ENCODE peak calls at places on chromosomes 7 and 10, in five cellular contexts. One of them, this sample, is unnamed.

GRCh38 chr10:61869276-61869675 is 32.2 kb upstream of the ARID5B start:
- DNase-seq in gastrocnemius medialis: no peak
- DNase-seq in right lobe of liver: no peak
- DNase-seq in transverse colon: no peak
- DNase-seq in tibial nerve: no peak
- DNase-seq in this sample: no peak

GRCh38 chr7:51123322-51124021 is 193.1 kb downstream of the COBL start:
- DNase-seq in gastrocnemius medialis: peak; percentile 85
- DNase-seq in right lobe of liver: peak; percentile 55
- DNase-seq in transverse colon: no peak
- DNase-seq in tibial nerve: no peak
- DNase-seq in this sample: peak; percentile 25

GRCh38 chr7:43905209-43905946 is 1.0 kb downstream of the URGCP start:
- DNase-seq in gastrocnemius medialis: no peak
- DNase-seq in right lobe of liver: peak; percentile 77
- DNase-seq in transverse colon: peak; percentile 79
- DNase-seq in tibial nerve: no peak
- DNase-seq in this sample: no peak

GRCh38 chr10:73906524-73907447 is 4.1 kb upstream of the PLAU start:
- DNase-seq in right lobe of liver: no peak
- DNase-seq in gastrocnemius medialis: peak; percentile 76
- DNase-seq in tibial nerve: peak; percentile 68
- DNase-seq in transverse colon: peak; percentile 49
- DNase-seq in this sample: no peak

GRCh38 chr7:85186521-85187241 is at the start of gene SEMA3D:
- DNase-seq in gastrocnemius medialis: peak; percentile 10
- DNase-seq in transverse colon: peak; percentile 53
- DNase-seq in tibial nerve: peak; percentile 41
- DNase-seq in right lobe of liver: peak; percentile 45
- DNase-seq in this sample: no peak

GRCh38 chr10:120365872-120366271 is 91.2 kb upstream of the PLPP4 start:
- DNase-seq in tibial nerve: no peak
- DNase-seq in gastrocnemius medialis: no peak
- DNase-seq in right lobe of liver: no peak
- DNase-seq in transverse colon: no peak
- DNase-seq in this sample: no peak

GRCh38 chr10:15370212-15370740 is 813 bp downstream of the FAM171A1 start:
- DNase-seq in gastrocnemius medialis: no peak
- DNase-seq in tibial nerve: no peak
- DNase-seq in right lobe of liver: peak; percentile 33
- DNase-seq in transverse colon: peak; percentile 28
- DNase-seq in this sample: peak; percentile 5

GRCh38 chr7:34198089-34198686 is 292.8 kb downstream of the BMPER start:
- DNase-seq in transverse colon: no peak
- DNase-seq in right lobe of liver: no peak
- DNase-seq in tibial nerve: no peak
- DNase-seq in gastrocnemius medialis: peak; percentile 76
- DNase-seq in this sample: no peak

GRCh38 chr7:6530626-6531491 is 20.4 kb downstream of the GRID2IP start:
- DNase-seq in gastrocnemius medialis: no peak
- DNase-seq in right lobe of liver: no peak
- DNase-seq in transverse colon: peak; percentile 67
- DNase-seq in tibial nerve: no peak
- DNase-seq in this sample: peak; percentile 63

GRCh38 chr7:309586-310228 is 19.7 kb downstream of the FOXL3 start:
- DNase-seq in gastrocnemius medialis: no peak
- DNase-seq in tibial nerve: no peak
- DNase-seq in right lobe of liver: no peak
- DNase-seq in transverse colon: no peak
- DNase-seq in this sample: no peak

GRCh38 chr7:141013345-141013715 is 1.4 kb downstream of the MRPS33 start:
- DNase-seq in gastrocnemius medialis: no peak
- DNase-seq in right lobe of liver: no peak
- DNase-seq in transverse colon: no peak
- DNase-seq in tibial nerve: no peak
- DNase-seq in this sample: no peak

GRCh38 chr10:46077616-46078268 is 31.7 kb upstream of the MSMB start:
- DNase-seq in transverse colon: no peak
- DNase-seq in gastrocnemius medialis: no peak
- DNase-seq in tibial nerve: no peak
- DNase-seq in right lobe of liver: no peak
- DNase-seq in this sample: no peak

GRCh38 chr10:1416456-1417037 is 320.8 kb downstream of the ADARB2 start:
- DNase-seq in transverse colon: no peak
- DNase-seq in gastrocnemius medialis: no peak
- DNase-seq in tibial nerve: no peak
- DNase-seq in right lobe of liver: no peak
- DNase-seq in this sample: no peak

GRCh38 chr10:121683803-121684202 is 85.6 kb upstream of the FGFR2 start:
- DNase-seq in right lobe of liver: no peak
- DNase-seq in tibial nerve: no peak
- DNase-seq in transverse colon: no peak
- DNase-seq in gastrocnemius medialis: no peak
- DNase-seq in this sample: no peak

GRCh38 chr10:50508315-50509051 is 115.3 kb downstream of the SGMS1 start:
- DNase-seq in transverse colon: no peak
- DNase-seq in tibial nerve: no peak
- DNase-seq in gastrocnemius medialis: no peak
- DNase-seq in right lobe of liver: no peak
- DNase-seq in this sample: no peak

GRCh38 chr7:150317748-150318444 is 5.3 kb upstream of the LRRC61 start:
- DNase-seq in right lobe of liver: no peak
- DNase-seq in gastrocnemius medialis: no peak
- DNase-seq in transverse colon: no peak
- DNase-seq in tibial nerve: no peak
- DNase-seq in this sample: no peak

GRCh38 chr7:157587487-157588270 is 250.9 kb downstream of the DNAJB6 start:
- DNase-seq in gastrocnemius medialis: no peak
- DNase-seq in tibial nerve: no peak
- DNase-seq in transverse colon: no peak
- DNase-seq in right lobe of liver: no peak
- DNase-seq in this sample: no peak

GRCh38 chr7:157589680-157590079 is 252.9 kb downstream of the DNAJB6 start:
- DNase-seq in right lobe of liver: no peak
- DNase-seq in tibial nerve: no peak
- DNase-seq in gastrocnemius medialis: no peak
- DNase-seq in transverse colon: no peak
- DNase-seq in this sample: no peak

GRCh38 chr7:157593541-157593940 is 256.7 kb downstream of the DNAJB6 start:
- DNase-seq in right lobe of liver: no peak
- DNase-seq in transverse colon: no peak
- DNase-seq in gastrocnemius medialis: no peak
- DNase-seq in tibial nerve: no peak
- DNase-seq in this sample: no peak

GRCh38 chr7:157588271-157588589 is 251.4 kb downstream of the DNAJB6 start:
- DNase-seq in gastrocnemius medialis: no peak
- DNase-seq in tibial nerve: no peak
- DNase-seq in transverse colon: no peak
- DNase-seq in right lobe of liver: no peak
- DNase-seq in this sample: no peak

DNA sequence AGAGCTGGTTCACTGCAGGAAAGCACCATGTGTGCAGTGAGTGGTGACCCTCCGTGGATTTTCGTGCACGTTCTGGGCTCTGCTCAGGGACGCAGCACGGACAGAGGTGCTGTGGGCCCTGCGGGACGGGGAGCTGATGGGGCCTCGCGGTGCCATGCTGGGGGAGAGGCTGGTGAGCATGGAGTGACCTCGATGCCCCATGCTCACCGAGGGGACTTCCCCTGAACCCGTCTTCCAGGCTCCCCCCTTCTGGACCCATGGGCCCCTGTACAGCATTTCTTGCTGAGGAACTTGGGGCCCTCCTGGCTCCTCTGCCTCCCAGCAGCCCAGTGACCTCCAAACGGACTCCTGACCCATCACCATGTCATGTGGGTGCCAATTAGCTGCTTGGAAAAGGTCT is 253.7 kb downstream of the DNAJB6 start:
- DNase-seq in transverse colon: no peak
- DNase-seq in tibial nerve: no peak
- DNase-seq in right lobe of liver: no peak
- DNase-seq in gastrocnemius medialis: no peak
- DNase-seq in this sample: no peak
- H3K9me3 ChIP-seq in transverse colon: no peaks in the 10 kb centered on the region
- H3K9me3 ChIP-seq in tibial nerve: no peaks in the 10 kb centered on the region
- H3K9me3 ChIP-seq in right lobe of liver: no peaks in the 10 kb centered on the region
- H3K9me3 ChIP-seq in gastrocnemius medialis: no peaks in the 10 kb centered on the region
- H3K9me3 ChIP-seq in this sample: no peaks in the 10 kb centered on the region

GRCh38 chr10:35612385-35613106 is 7.4 kb downstream of the GJD4 start:
- DNase-seq in right lobe of liver: no peak
- DNase-seq in transverse colon: no peak
- DNase-seq in gastrocnemius medialis: no peak
- DNase-seq in tibial nerve: no peak
- DNase-seq in this sample: no peak

GRCh38 chr10:35611750-35612149 is 6.6 kb downstream of the GJD4 start:
- DNase-seq in right lobe of liver: no peak
- DNase-seq in tibial nerve: no peak
- DNase-seq in gastrocnemius medialis: no peak
- DNase-seq in transverse colon: no peak
- DNase-seq in this sample: no peak

GRCh38 chr10:35613107-35613440 is 7.9 kb downstream of the GJD4 start:
- DNase-seq in tibial nerve: no peak
- DNase-seq in right lobe of liver: no peak
- DNase-seq in gastrocnemius medialis: no peak
- DNase-seq in transverse colon: no peak
- DNase-seq in this sample: no peak

GRCh38 chr10:35614312-35614711 is 9.2 kb downstream of the GJD4 start:
- DNase-seq in right lobe of liver: no peak
- DNase-seq in transverse colon: no peak
- DNase-seq in tibial nerve: no peak
- DNase-seq in gastrocnemius medialis: no peak
- DNase-seq in this sample: no peak

DNA sequence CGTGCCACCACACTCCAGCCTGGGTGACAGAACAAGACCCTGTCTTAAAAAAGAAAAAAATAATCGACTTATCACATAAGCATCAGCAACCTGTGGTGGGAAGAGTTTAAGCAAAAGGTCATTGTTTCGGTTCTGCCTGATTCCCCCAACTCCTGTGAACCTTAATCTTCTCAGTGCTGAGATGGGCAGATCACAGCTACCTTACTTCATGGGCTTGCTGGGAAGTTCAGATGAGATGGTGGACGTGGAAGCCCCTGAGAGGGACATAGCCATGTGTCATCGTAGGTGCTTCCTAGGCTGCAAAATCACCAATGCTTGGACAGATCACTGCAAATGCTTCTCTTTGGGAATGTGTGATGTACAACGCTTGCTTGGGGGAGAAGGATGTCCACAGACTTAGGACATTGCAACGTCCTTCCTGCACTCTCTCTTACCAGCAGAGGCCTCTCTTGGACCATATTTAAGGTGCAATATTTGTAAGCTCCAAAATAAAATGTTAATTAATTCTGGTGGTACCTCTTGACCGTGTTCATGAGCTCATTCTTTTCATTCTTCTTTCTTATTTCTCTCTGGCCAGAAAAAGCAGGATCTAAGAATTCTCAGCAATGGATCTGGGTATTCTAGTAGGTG is 8.6 kb downstream of the GJD4 start:
- DNase-seq in transverse colon: no peak
- DNase-seq in right lobe of liver: no peak
- DNase-seq in gastrocnemius medialis: no peak
- DNase-seq in tibial nerve: no peak
- DNase-seq in this sample: no peak
- H3K27me3 ChIP-seq in transverse colon: peaks cover 12% of the 10 kb centered on the region
- H3K27me3 ChIP-seq in right lobe of liver: no peaks in the 10 kb centered on the region
- H3K27me3 ChIP-seq in gastrocnemius medialis: peaks cover 11% of the 10 kb centered on the region
- H3K27me3 ChIP-seq in tibial nerve: peaks cover 15% of the 10 kb centered on the region
- H3K27me3 ChIP-seq in this sample: peaks cover 15% of the 10 kb centered on the region

GRCh38 chr7:64997164-64997908 is 6.5 kb upstream of the ZNF117 start:
- DNase-seq in transverse colon: no peak
- DNase-seq in tibial nerve: no peak
- DNase-seq in right lobe of liver: no peak
- DNase-seq in gastrocnemius medialis: no peak
- DNase-seq in this sample: no peak

GRCh38 chr7:64996305-64996704 is 5.5 kb upstream of the ZNF117 start:
- DNase-seq in right lobe of liver: no peak
- DNase-seq in gastrocnemius medialis: no peak
- DNase-seq in transverse colon: no peak
- DNase-seq in tibial nerve: no peak
- DNase-seq in this sample: no peak

GRCh38 chr7:64999165-65000004 is 7.1 kb downstream of the ERV3-1 start:
- DNase-seq in transverse colon: no peak
- DNase-seq in right lobe of liver: peak; percentile 20
- DNase-seq in tibial nerve: peak; percentile 37
- DNase-seq in gastrocnemius medialis: peak; percentile 72
- DNase-seq in this sample: no peak

GRCh38 chr7:64998865-64999164 is 7.7 kb downstream of the ERV3-1 start:
- DNase-seq in right lobe of liver: no peak
- DNase-seq in gastrocnemius medialis: no peak
- DNase-seq in transverse colon: no peak
- DNase-seq in tibial nerve: no peak
- DNase-seq in this sample: no peak

GRCh38 chr7:64997927-64998391 is 7.1 kb upstream of the ZNF117 start:
- DNase-seq in right lobe of liver: no peak
- DNase-seq in tibial nerve: no peak
- DNase-seq in gastrocnemius medialis: peak; percentile 67
- DNase-seq in transverse colon: no peak
- DNase-seq in this sample: no peak
- H3K9me3 ChIP-seq in right lobe of liver: no peaks in the 10 kb centered on the region
- H3K9me3 ChIP-seq in tibial nerve: no peaks in the 10 kb centered on the region
- H3K9me3 ChIP-seq in gastrocnemius medialis: no peaks in the 10 kb centered on the region
- H3K9me3 ChIP-seq in transverse colon: peaks cover 13% of the 10 kb centered on the region
- H3K9me3 ChIP-seq in this sample: peaks cover 75% of the 10 kb centered on the region

DNA sequence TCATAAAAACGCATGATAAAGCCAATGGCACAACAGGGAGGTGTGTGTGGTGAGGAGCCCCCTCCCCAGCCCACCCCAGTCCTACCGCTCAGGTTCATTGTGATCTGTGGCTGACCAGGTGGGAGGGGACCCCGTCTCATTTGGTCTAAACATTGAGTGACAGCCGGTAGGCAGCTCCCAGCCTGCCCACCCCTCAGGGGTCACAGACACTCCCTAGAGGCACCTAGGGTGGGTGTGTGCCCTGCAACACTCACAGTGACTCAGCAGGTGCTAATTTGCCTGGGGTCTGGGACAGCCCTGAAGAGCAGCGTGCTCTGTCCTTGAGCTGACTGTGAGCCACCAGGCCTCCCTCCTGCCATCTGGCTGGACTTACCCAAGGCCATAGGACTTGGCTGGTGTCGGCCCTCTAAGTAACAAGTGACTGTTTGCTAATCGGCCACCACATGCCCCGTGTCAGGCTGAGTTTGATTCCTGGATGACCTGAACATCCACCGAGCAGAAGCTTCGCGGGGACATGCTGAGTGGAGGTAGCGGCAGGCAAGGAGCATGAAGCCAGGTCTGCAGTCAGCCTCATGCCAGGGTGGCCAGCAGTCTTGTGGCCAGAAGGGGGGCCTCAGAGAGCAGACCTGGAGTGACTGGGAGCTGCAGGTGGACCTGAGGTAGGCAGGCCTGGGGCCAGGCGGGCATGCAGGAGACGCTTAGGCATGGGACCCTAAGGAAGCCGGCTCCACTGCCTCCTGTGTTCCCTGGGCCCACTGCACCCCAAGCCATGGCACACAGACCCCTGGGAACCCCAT is 282.3 kb upstream of the SHH start:
- DNase-seq in gastrocnemius medialis: no peak
- DNase-seq in tibial nerve: no peak
- DNase-seq in right lobe of liver: no peak
- DNase-seq in transverse colon: no peak
- DNase-seq in this sample: no peak
- H3K27me3 ChIP-seq in gastrocnemius medialis: no peaks in the 10 kb centered on the region
- H3K27me3 ChIP-seq in tibial nerve: no peaks in the 10 kb centered on the region
- H3K27me3 ChIP-seq in right lobe of liver: no peaks in the 10 kb centered on the region
- H3K27me3 ChIP-seq in transverse colon: peaks cover 4% of the 10 kb centered on the region
- H3K27me3 ChIP-seq in this sample: no peaks in the 10 kb centered on the region

This sample was measured in CD4-positive, alpha-beta T cell.